ENCODE peak calls at places on chromosomes 12 and 14, in five cellular contexts. One of them, this sample, is unnamed.

GRCh38 chr12:14426792-14427191 is 61.3 kb downstream of the ATF7IP start:
- DNase-seq in fibroblast of mammary gland: no peak
- DNase-seq in EL: no peak
- DNase-seq in cardiac muscle cell: no peak
- DNase-seq in hypothalamus: no peak
- DNase-seq in this sample: no peak

GRCh38 chr12:72574138-72574537 is 302.0 kb downstream of the TRHDE start:
- DNase-seq in fibroblast of mammary gland: no peak
- DNase-seq in EL: no peak
- DNase-seq in cardiac muscle cell: no peak
- DNase-seq in hypothalamus: no peak
- DNase-seq in this sample: no peak

GRCh38 chr12:51270847-51271518 is 768 bp upstream of the SMAGP start:
- DNase-seq in fibroblast of mammary gland: peak
- DNase-seq in EL: peak
- DNase-seq in cardiac muscle cell: peak
- DNase-seq in hypothalamus: no peak
- DNase-seq in this sample: peak

GRCh38 chr12:8996682-8997405 is 7.5 kb downstream of the KLRG1 start:
- DNase-seq in fibroblast of mammary gland: peak
- DNase-seq in EL: peak
- DNase-seq in cardiac muscle cell: peak
- DNase-seq in hypothalamus: no peak
- DNase-seq in this sample: peak

GRCh38 chr12:49664591-49665146 is 41.3 kb downstream of the PRPF40B start:
- DNase-seq in fibroblast of mammary gland: no peak
- DNase-seq in EL: peak
- DNase-seq in cardiac muscle cell: no peak
- DNase-seq in hypothalamus: no peak
- DNase-seq in this sample: no peak

GRCh38 chr14:100773331-100774163 is 46.9 kb downstream of the DLK1 start:
- DNase-seq in fibroblast of mammary gland: no peak
- DNase-seq in EL: no peak
- DNase-seq in cardiac muscle cell: no peak
- DNase-seq in hypothalamus: no peak
- DNase-seq in this sample: no peak

GRCh38 chr12:8145754-8146415 is 10.9 kb upstream of the ZNF705A start:
- DNase-seq in fibroblast of mammary gland: peak
- DNase-seq in EL: peak
- DNase-seq in cardiac muscle cell: peak
- DNase-seq in hypothalamus: peak
- DNase-seq in this sample: no peak

GRCh38 chr14:51069065-51069464 is 25.8 kb downstream of the TRIM9 start:
- DNase-seq in fibroblast of mammary gland: peak
- DNase-seq in EL: peak
- DNase-seq in cardiac muscle cell: no peak
- DNase-seq in hypothalamus: no peak
- DNase-seq in this sample: no peak

GRCh38 chr14:69539631-69540410 is 34.9 kb downstream of the CCDC177 start:
- DNase-seq in fibroblast of mammary gland: peak
- DNase-seq in EL: peak
- DNase-seq in cardiac muscle cell: peak
- DNase-seq in hypothalamus: no peak
- DNase-seq in this sample: peak

GRCh38 chr12:66168410-66168809 is 1.4 kb downstream of the TMBIM4 start:
- DNase-seq in fibroblast of mammary gland: peak
- DNase-seq in EL: no peak
- DNase-seq in cardiac muscle cell: no peak
- DNase-seq in hypothalamus: no peak
- DNase-seq in this sample: peak

GRCh38 chr14:74922752-74923401 is at the start of gene RPS6KL1:
- DNase-seq in fibroblast of mammary gland: peak
- DNase-seq in EL: peak
- DNase-seq in cardiac muscle cell: peak
- DNase-seq in hypothalamus: peak
- DNase-seq in this sample: peak